ENCODE peak calls at places on chromosomes 16 and 17, in seven cellular contexts. W is left ventricle myocardium inferior, E is ascending aorta, F is heart right ventricle, D is testis, A is prostate gland, K is esophagus squamous epithelium. M is an unnamed sample.

GRCh38 chr16:59412275-59412841 is 678.2 kb upstream of the GOT2 start:
- DNase-seq in E (no peak), K (no peak), D (no peak), A (no peak), W (no peak), F (no peak), M (no peak)

GRCh38 chr17:29176500-29177351 is 3.5 kb downstream of the MYO18A start:
- DNase-seq in D (peak; percentile 76), E (no peak), W (peak; percentile 52), A (peak; percentile 71), F (no peak), K (no peak), M (no peak)

GRCh38 chr17:38685485-38685884 is 10.7 kb upstream of the EPOP start:
- DNase-seq in F (no peak), A (no peak), W (peak; percentile 51), E (no peak), K (no peak), D (no peak), M (no peak)

GRCh38 chr17:74217036-74217725 is 3.8 kb downstream of the TTYH2 start:
- DNase-seq in E (no peak), K (no peak), W (no peak), D (no peak), A (no peak), F (no peak), M (no peak)

GRCh38 chr17:58329808-58330543 is 1.4 kb upstream of the TSPOAP1 start:
- DNase-seq in A (no peak), W (no peak), F (no peak), D (no peak), E (no peak), K (no peak), M (no peak)

GRCh38 chr17:58265902-58266875 is 14.5 kb downstream of the MPO start:
- DNase-seq in D (no peak), K (no peak), E (no peak), A (no peak), W (no peak), F (no peak), M (no peak)

GRCh38 chr16:47475786-47476185 is 14.7 kb downstream of the PHKB start:
- DNase-seq in F (no peak), A (no peak), W (no peak), E (no peak), D (peak; percentile 40), K (no peak), M (no peak)

GRCh38 chr17:4208228-4208627 is 55.6 kb downstream of the ANKFY1 start:
- DNase-seq in F (no peak), E (peak; percentile 89), D (no peak), A (no peak), W (no peak), K (no peak), M (no peak)

GRCh38 chr17:40422990-40423611 is 5.4 kb upstream of the TOP2A start:
- DNase-seq in D (no peak), A (no peak), K (no peak), F (no peak), W (no peak), E (no peak), M (no peak)

GRCh38 chr16:69479806-69480205 is 55.4 kb downstream of the CYB5B start:
- DNase-seq in K (no peak), E (no peak), F (no peak), D (no peak), W (no peak), A (no peak), M (no peak)

GRCh38 chr16:69485361-69485760 is 60.9 kb downstream of the CYB5B start:
- DNase-seq in E (no peak), A (no peak), W (no peak), F (no peak), D (no peak), K (no peak), M (no peak)

GRCh38 chr16:69481901-69482341 is 57.5 kb downstream of the CYB5B start:
- DNase-seq in K (no peak), F (peak; percentile 89), W (peak; percentile 92), D (peak; percentile 89), E (peak; percentile 94), A (peak; percentile 93), M (peak; percentile 90)

GRCh38 chr16:69483611-69484010 is 59.2 kb downstream of the CYB5B start:
- DNase-seq in D (no peak), K (no peak), A (no peak), E (no peak), W (no peak), F (no peak), M (no peak)

DNA sequence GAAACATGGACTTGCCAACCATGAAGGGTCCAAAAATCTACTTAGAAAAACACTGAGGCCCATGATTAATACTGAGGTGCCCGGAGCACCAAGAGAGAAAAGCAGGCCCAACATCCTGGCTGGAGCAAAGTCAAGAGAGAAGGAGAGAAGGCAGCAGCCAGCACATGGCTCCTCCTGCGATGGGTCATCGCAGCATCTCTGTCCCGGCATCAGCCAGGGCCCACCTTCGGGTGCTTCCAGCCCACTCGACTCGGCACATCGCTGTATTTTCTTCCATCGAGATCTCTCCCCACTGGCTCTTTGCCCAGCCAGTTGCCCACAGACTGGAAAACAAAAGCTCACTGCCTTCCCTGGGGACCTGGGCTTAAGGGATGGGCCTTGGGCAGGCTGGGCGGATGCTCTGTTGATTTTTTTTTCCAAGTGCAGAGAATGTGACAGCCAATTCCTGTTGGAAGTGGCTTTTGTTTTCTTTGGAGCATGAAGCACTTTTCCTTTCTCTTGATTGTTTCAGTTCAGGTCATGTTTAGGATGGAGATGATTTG is 58.1 kb downstream of the CYB5B start:
- DNase-seq in K (no peak), D (peak; percentile 48), E (peak; percentile 79), A (peak; percentile 21), F (peak; percentile 85), W (peak; percentile 72), M (no peak)
- H3K27ac ChIP-seq in K (peak overlapping the region; percentile 89), D (peak overlapping the region; percentile 46), E (peak overlapping the region; percentile 85), A (peak overlapping the region; percentile 75), F (peak overlapping the region; percentile 93), W (peak overlapping the region; percentile 97), M (peak overlapping the region; percentile 73)

GRCh38 chr17:50541402-50541915 is 5.5 kb upstream of the SPATA20 start:
- DNase-seq in A (no peak), K (no peak), E (no peak), W (no peak), D (peak; percentile 20), F (no peak), M (no peak)
- TF ChIP-seq CTCF in A (no peak), K (no peak), E (no peak), W (no peak), D (no peak), F (no peak), M (no peak)

DNA sequence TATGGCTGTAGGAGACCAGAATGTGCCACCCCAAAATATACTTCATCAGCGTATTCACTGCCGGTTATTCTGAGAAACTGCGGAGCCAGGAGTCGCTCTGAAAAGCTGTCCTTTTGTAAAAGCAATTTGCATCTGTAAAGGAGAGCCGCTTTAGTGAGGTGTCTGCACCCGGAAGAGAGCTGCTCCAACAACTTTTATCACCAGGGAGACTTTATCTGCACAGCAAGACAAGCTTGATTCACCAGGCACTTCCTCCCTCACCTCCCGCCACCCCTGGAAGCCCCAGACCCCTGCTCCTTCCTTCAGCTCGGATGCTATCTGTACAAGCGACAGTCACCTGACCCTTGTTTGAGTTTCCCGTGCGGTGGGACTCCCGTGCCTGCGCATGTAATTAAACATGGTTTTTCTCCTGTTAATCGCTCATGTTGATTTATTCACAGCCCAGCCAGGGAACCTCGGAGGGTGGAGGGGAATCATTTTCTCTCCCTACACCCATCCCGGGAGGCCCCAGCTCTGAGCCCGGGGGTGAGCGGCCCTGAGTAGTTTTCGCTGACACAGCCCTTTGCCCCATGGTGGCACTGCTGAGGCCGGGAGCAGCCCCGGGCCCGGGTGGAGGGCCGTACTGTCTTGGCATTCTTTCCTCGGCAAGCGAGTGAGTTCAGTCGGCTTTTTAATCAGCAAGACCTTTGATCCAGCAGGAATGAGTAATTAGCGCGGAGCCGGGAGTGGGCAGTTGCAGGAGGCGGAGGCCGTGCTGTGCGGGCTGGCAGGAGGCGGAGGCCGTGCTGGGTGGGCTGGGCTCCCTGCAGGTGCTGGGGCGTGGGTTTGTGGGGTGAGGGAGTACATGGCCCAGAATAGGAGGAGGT is 222.7 kb upstream of the CIBAR2 start:
- DNase-seq in K (no peak), D (no peak), A (peak; percentile 26), W (no peak), E (no peak), F (no peak), M (no peak)
- H3K4me3 ChIP-seq in K (peak overlapping the region; percentile 38), D (no peak overlapping the region), A (no peak overlapping the region), W (no peak overlapping the region), E (no peak overlapping the region), F (no peak overlapping the region), M (no peak overlapping the region)

GRCh38 chr17:9472541-9472940 is 103.1 kb downstream of the STX8 start:
- DNase-seq in W (peak; percentile 48), D (no peak), F (peak; percentile 36), K (no peak), A (no peak), E (no peak), M (no peak)
- H3K27ac ChIP-seq in W (peak overlapping the region; percentile 21), D (no peak overlapping the region), F (no peak overlapping the region), K (no peak overlapping the region), A (no peak overlapping the region), E (no peak overlapping the region), M (no peak overlapping the region)

M was measured in vagina.